ENCODE peak calls at places on chromosomes 1 and 21, in ten cellular contexts. K, O, R, D, B, G, X, P, J and L are unnamed samples.
A peak's percentile ranks its signal among the peaks of the same experiment; 100 is the strongest.

GRCh38 chr1:24540051-24540905 is 15.6 kb upstream of the NCMAP start:
- DNase-seq in B (no peak), X (no peak), G (no peak), D (no peak), O (no peak), R (no peak), K (no peak), J (no peak), P (no peak), L (no peak)

GRCh38 chr1:204320413-204320812 is 39.3 kb downstream of the PLEKHA6 start:
- DNase-seq in K (no peak), J (no peak), P (peak; percentile 50), O (no peak), G (peak; percentile 50), R (no peak), B (no peak), D (peak; percentile 51), X (no peak), L (no peak)

GRCh38 chr1:109910123-109910962 is at the start of gene CSF1:
- DNase-seq in P (peak; percentile 85), R (peak; percentile 84), D (no peak), O (peak; percentile 86), X (peak; percentile 62), J (peak; percentile 70), B (no peak), K (no peak), G (peak; percentile 76), L (peak; percentile 53)

GRCh38 chr1:172588296-172589291 is 55.6 kb downstream of the SUCO start:
- DNase-seq in D (peak; percentile 49), X (no peak), R (no peak), O (no peak), B (no peak), G (peak; percentile 43), P (peak; percentile 55), K (no peak), J (no peak), L (no peak)

GRCh38 chr1:151989131-151989868 is 4.4 kb downstream of the S100A10 start:
- DNase-seq in J (no peak), X (no peak), P (peak; percentile 72), R (no peak), B (no peak), D (peak; percentile 67), G (peak; percentile 73), O (no peak), K (no peak), L (no peak)

GRCh38 chr1:181073638-181074037 is 14.9 kb upstream of the IER5 start:
- DNase-seq in K (no peak), O (no peak), P (peak; percentile 57), G (no peak), B (no peak), X (no peak), R (no peak), J (no peak), D (no peak), L (no peak)

GRCh38 chr1:12658531-12659453 is 14.9 kb downstream of the AADACL4 start:
- DNase-seq in O (peak; percentile 37), G (peak; percentile 52), J (peak; percentile 50), X (peak; percentile 86), B (peak; percentile 77), D (no peak), R (peak; percentile 93), P (peak; percentile 90), K (peak; percentile 87), L (peak; percentile 51)

GRCh38 chr1:112716133-112716720 is 1.1 kb upstream of the PPM1J start:
- DNase-seq in J (peak; percentile 90), G (peak; percentile 73), D (peak; percentile 48), B (peak; percentile 77), X (peak; percentile 81), O (peak; percentile 84), P (peak; percentile 93), R (peak; percentile 97), K (peak; percentile 88), L (peak; percentile 79)

GRCh38 chr1:71881611-71882010 is 400.7 kb downstream of the NEGR1 start:
- DNase-seq in D (no peak), R (no peak), G (no peak), X (no peak), P (no peak), O (no peak), B (no peak), K (no peak), J (no peak), L (no peak)

GRCh38 chr1:114286179-114286578 is 132.5 kb upstream of the SYT6 start:
- DNase-seq in P (peak; percentile 7), O (no peak), G (no peak), X (no peak), R (peak; percentile 54), B (no peak), J (no peak), D (peak; percentile 5), K (no peak), L (no peak)

GRCh38 chr21:44881586-44881939 is 8.1 kb upstream of the PTTG1IP start:
- DNase-seq in B (no peak), G (no peak), D (no peak), J (no peak), R (no peak), P (no peak), O (no peak), X (no peak), K (no peak), L (no peak)

GRCh38 chr1:1591452-1591851 is 8.5 kb downstream of the FNDC10 start:
- DNase-seq in B (no peak), R (no peak), P (no peak), J (no peak), D (no peak), X (no peak), K (no peak), O (no peak), G (no peak), L (no peak)

GRCh38 chr1:14597343-14598006 is 1.0 kb upstream of the KAZN start:
- DNase-seq in O (no peak), P (no peak), J (no peak), G (no peak), X (no peak), R (peak; percentile 87), D (no peak), K (no peak), B (no peak), L (peak; percentile 40)

GRCh38 chr1:43358121-43358745 is 548 bp upstream of the CDC20 start:
- DNase-seq in G (no peak), X (peak; percentile 60), P (peak; percentile 49), J (no peak), K (peak; percentile 34), B (peak; percentile 43), O (no peak), R (no peak), D (peak; percentile 27), L (peak; percentile 47)

GRCh38 chr1:47207811-47208373 is 18.1 kb upstream of the PDZK1IP1 start:
- DNase-seq in B (no peak), G (no peak), P (no peak), R (no peak), O (no peak), X (no peak), K (no peak), J (no peak), D (no peak), L (no peak)

GRCh38 chr1:179353546-179353945 is 12.2 kb upstream of the AXDND1 start:
- DNase-seq in G (peak; percentile 17), R (no peak), P (peak; percentile 8), K (no peak), X (no peak), O (no peak), J (no peak), B (no peak), D (peak; percentile 58), L (no peak)

GRCh38 chr1:191757003-191757402 is 401.3 kb upstream of the RGS18 start:
- DNase-seq in X (no peak), J (no peak), P (no peak), B (no peak), G (no peak), K (no peak), R (no peak), O (no peak), D (no peak), L (no peak)

GRCh38 chr1:197356723-197357533 is 88.9 kb downstream of the CRB1 start:
- DNase-seq in R (peak; percentile 64), B (peak; percentile 74), X (peak; percentile 58), G (no peak), P (peak; percentile 24), D (no peak), J (peak; percentile 38), O (peak; percentile 10), K (peak; percentile 38), L (peak; percentile 49)

GRCh38 chr1:94284481-94284880 is 47.1 kb upstream of the ARHGAP29 start:
- DNase-seq in R (no peak), O (no peak), X (no peak), B (no peak), K (no peak), J (no peak), D (no peak), G (no peak), P (no peak), L (no peak)

GRCh38 chr1:160795951-160796383 is at the start of gene LY9:
- DNase-seq in P (no peak), O (no peak), K (no peak), R (no peak), J (no peak), X (no peak), D (no peak), G (no peak), B (no peak), L (no peak)

GRCh38 chr21:45420623-45421041 is 15.7 kb downstream of the COL18A1 start:
- DNase-seq in P (peak; percentile 72), K (no peak), R (no peak), G (no peak), X (no peak), D (no peak), B (no peak), O (no peak), J (no peak), L (no peak)

GRCh38 chr1:2611034-2611501 is 21.7 kb downstream of the MMEL1 start:
- DNase-seq in R (peak; percentile 94), K (peak; percentile 88), G (no peak), X (peak; percentile 56), B (peak; percentile 31), D (no peak), O (no peak), P (no peak), J (no peak), L (peak; percentile 90)

GRCh38 chr1:226542623-226543103 is 5.9 kb upstream of the STUM start:
- DNase-seq in K (peak; percentile 82), X (no peak), R (no peak), O (no peak), P (no peak), J (no peak), D (no peak), B (no peak), G (no peak), L (no peak)

GRCh38 chr1:243312962-243313634 is 57.3 kb downstream of the SDCCAG8 start:
- DNase-seq in D (no peak), P (no peak), K (no peak), B (no peak), X (no peak), J (peak; percentile 16), R (no peak), G (no peak), O (no peak), L (no peak)

GRCh38 chr1:24929091-24929875 is 793 bp downstream of the RUNX3 start:
- DNase-seq in K (no peak), J (no peak), G (peak; percentile 15), D (no peak), X (peak; percentile 65), R (peak; percentile 81), B (peak; percentile 37), O (no peak), P (no peak), L (peak; percentile 52)